ENCODE peak calls at places on chromosome 21, in eight cellular contexts. M is fibroblast of mammary gland; T is heart right ventricle; H is AG10803; U is uterus; B is stimulated activated CD8-positive, alpha-beta memory T cell treated with anti-CD3 and anti-CD28 coated beads, Interleukin-4, amount 100 ng/mL, for 4 hours; V is kidney; A is stimulated activated CD4-positive, alpha-beta T cell treated with anti-CD3 and anti-CD28 coated beads, Interleukin-1b, Interleukin-23, amount 100 ng/mL, for 1 hour. G is an unnamed sample.

GRCh38 chr21:32702702-32703101 is 25.1 kb downstream of the SYNJ1 start:
- DNase-seq in M (peak), T (no peak), H (peak), U (no peak), B (no peak), V (no peak), A (no peak), G (no peak)

GRCh38 chr21:44615881-44616590 is 4.2 kb downstream of the KRTAP10-8 start:
- DNase-seq in M (no peak), T (no peak), H (no peak), U (no peak), B (no peak), V (no peak), A (no peak), G (no peak)

GRCh38 chr21:39562791-39563770 is 49.7 kb upstream of the B3GALT5 start:
- DNase-seq in M (no peak), T (no peak), H (no peak), U (no peak), B (no peak), V (no peak), A (no peak), G (no peak)

GRCh38 chr21:27306821-27307746 is 340.2 kb upstream of the ADAMTS5 start:
- DNase-seq in M (no peak), T (no peak), H (peak), U (no peak), B (no peak), V (no peak), A (no peak), G (no peak)

GRCh38 chr21:29105218-29105617 is 25.2 kb upstream of the MAP3K7CL start:
- DNase-seq in M (peak), T (no peak), H (no peak), U (no peak), B (no peak), V (no peak), A (no peak), G (no peak)

GRCh38 chr21:39114871-39115658 is 68.2 kb downstream of the PSMG1 start:
- DNase-seq in M (peak), T (no peak), H (peak), U (no peak), B (no peak), V (no peak), A (no peak), G (no peak)

GRCh38 chr21:37509802-37510393 is 143.3 kb downstream of the DYRK1A start:
- DNase-seq in M (peak), T (no peak), H (peak), U (no peak), B (no peak), V (no peak), A (no peak), G (no peak)

GRCh38 chr21:36395353-36396111 is 10.3 kb downstream of the CHAF1B start:
- DNase-seq in M (no peak), T (no peak), H (no peak), U (no peak), B (no peak), V (no peak), A (no peak), G (no peak)

GRCh38 chr21:46056450-46056903 is 41.4 kb upstream of the COL6A2 start:
- DNase-seq in M (peak), T (peak), H (peak), U (peak), B (no peak), V (peak), A (no peak), G (no peak)

GRCh38 chr21:43369124-43369523 is 57.8 kb downstream of the SIK1 start:
- DNase-seq in M (peak), T (peak), H (peak), U (no peak), B (no peak), V (no peak), A (no peak), G (no peak)

GRCh38 chr21:43913928-43914327 is 48.9 kb downstream of the AGPAT3 start:
- DNase-seq in M (peak), T (no peak), H (no peak), U (peak), B (no peak), V (peak), A (no peak), G (no peak)

GRCh38 chr21:46616656-46617055 is 11.8 kb upstream of the S100B start:
- DNase-seq in M (no peak), T (no peak), H (no peak), U (no peak), B (no peak), V (no peak), A (no peak), G (no peak)

GRCh38 chr21:45985471-45986315 is 4.1 kb downstream of the COL6A1 start:
- DNase-seq in M (no peak), T (peak), H (no peak), U (peak), B (no peak), V (peak), A (no peak), G (no peak)

GRCh38 chr21:15631342-15631741 is 98.4 kb upstream of the USP25 start:
- DNase-seq in M (peak), T (no peak), H (peak), U (no peak), B (no peak), V (no peak), A (no peak), G (no peak)

GRCh38 chr21:17467829-17468228 is 45.0 kb upstream of the CXADR start:
- DNase-seq in M (no peak), T (no peak), H (no peak), U (no peak), B (no peak), V (no peak), A (no peak), G (no peak)

GRCh38 chr21:28393279-28393678 is 599.4 kb downstream of the LTN1 start:
- DNase-seq in M (no peak), T (no peak), H (no peak), U (no peak), B (no peak), V (peak), A (no peak), G (no peak)

GRCh38 chr21:36246080-36246631 is 73.8 kb upstream of the MORC3 start:
- DNase-seq in M (no peak), T (no peak), H (no peak), U (no peak), B (no peak), V (peak), A (no peak), G (no peak)